ENCODE peak calls at places on chromosomes 16 and 17, in four cellular contexts. C, Y, M and L are unnamed samples.

GRCh38 chr16:7014756-7015155 is 317.9 kb upstream of the RBFOX1 start:
- DNase-seq in C (no peak), M (no peak), Y (no peak), L (no peak)

GRCh38 chr17:78747479-78747878 is 34.6 kb downstream of the CYTH1 start:
- DNase-seq in C (no peak), M (no peak), Y (peak), L (no peak)

GRCh38 chr17:77995146-77995852 is 36.8 kb downstream of the TNRC6C start:
- DNase-seq in Y (no peak), M (no peak), C (no peak), L (no peak)

GRCh38 chr16:76639685-76640289 is 362.6 kb downstream of the CNTNAP4 start:
- DNase-seq in M (no peak), Y (peak), C (no peak), L (no peak)

GRCh38 chr16:15490123-15490711 is 55.8 kb downstream of the BMERB1 start:
- DNase-seq in C (no peak), Y (no peak), M (no peak), L (no peak)

GRCh38 chr16:46883353-46883689 is 841 bp upstream of the GPT2 start:
- DNase-seq in Y (no peak), C (no peak), M (no peak), L (no peak)

GRCh38 chr16:49756971-49757743 is 98.8 kb downstream of the ZNF423 start:
- DNase-seq in C (no peak), Y (peak), M (no peak), L (no peak)

GRCh38 chr16:14455577-14455976 is 174.5 kb downstream of the PARN start:
- DNase-seq in Y (peak), C (no peak), M (peak), L (no peak)

GRCh38 chr17:78365561-78366108 is 5.8 kb upstream of the SOCS3 start:
- DNase-seq in Y (no peak), C (no peak), M (no peak), L (no peak)

GRCh38 chr16:2032285-2033056 is 5.8 kb downstream of the NHERF2 start:
- DNase-seq in C (no peak), Y (no peak), M (no peak), L (no peak)

GRCh38 chr17:40158438-40158837 is 18.1 kb downstream of the CASC3 start:
- DNase-seq in Y (no peak), M (no peak), C (no peak), L (no peak)

GRCh38 chr17:7912927-7913524 is 3.1 kb downstream of the RNF227 start:
- DNase-seq in C (no peak), M (peak), Y (peak), L (peak)

GRCh38 chr17:29197516-29198272 is 17.5 kb upstream of the MYO18A start:
- DNase-seq in C (no peak), M (no peak), Y (no peak), L (no peak)

GRCh38 chr17:38572665-38573365 is 32.9 kb downstream of the SRCIN1 start:
- DNase-seq in Y (no peak), M (no peak), C (no peak), L (peak)

GRCh38 chr16:69324013-69324531 is 6.3 kb downstream of the PDF start:
- DNase-seq in Y (no peak), C (no peak), M (no peak), L (no peak)

GRCh38 chr17:6231886-6232767 is 161.9 kb downstream of the WSCD1 start:
- DNase-seq in M (no peak), C (no peak), Y (peak), L (no peak)

GRCh38 chr17:38431343-38432145 is 3.3 kb downstream of the ARHGAP23 start:
- DNase-seq in M (no peak), Y (no peak), C (no peak), L (no peak)

GRCh38 chr17:3986270-3986938 is 22.2 kb upstream of the ATP2A3 start:
- DNase-seq in M (no peak), C (no peak), Y (peak), L (no peak)

GRCh38 chr16:80664226-80664625 is 123.4 kb downstream of the DYNLRB2 start:
- DNase-seq in C (no peak), Y (no peak), M (no peak), L (no peak)

GRCh38 chr16:83738926-83739503 is 68.8 kb upstream of the HSBP1 start:
- DNase-seq in M (no peak), Y (no peak), C (no peak), L (no peak)

GRCh38 chr16:3945751-3946603 is 65.5 kb upstream of the CREBBP start:
- DNase-seq in M (peak), Y (peak), C (no peak), L (no peak)

GRCh38 chr17:6442775-6443174 is 1.5 kb upstream of the PIMREG start:
- DNase-seq in C (no peak), Y (no peak), M (no peak), L (no peak)

GRCh38 chr16:66662445-66663194 is 33.9 kb downstream of the CMTM4 start:
- DNase-seq in C (no peak), M (no peak), Y (no peak), L (no peak)

GRCh38 chr16:49559242-49559641 is 185.6 kb downstream of the C16orf78 start:
- DNase-seq in M (no peak), C (no peak), Y (no peak), L (no peak)

GRCh38 chr17:11601661-11602060 is 3.4 kb downstream of the DNAH9 start:
- DNase-seq in M (no peak), Y (no peak), C (no peak), L (no peak)

GRCh38 chr17:55495239-55495638 is 16.0 kb downstream of the SMIM36 start:
- DNase-seq in C (no peak), M (peak), Y (peak), L (no peak)

GRCh38 chr16:23274968-23275367 is 27.1 kb upstream of the SCNN1B start:
- DNase-seq in M (no peak), C (no peak), Y (no peak), L (no peak)

GRCh38 chr17:57091186-57091618 is 6.2 kb downstream of the AKAP1 start:
- DNase-seq in Y (no peak), M (no peak), C (no peak), L (no peak)

GRCh38 chr17:75365009-75365930 is 40.2 kb downstream of the GRB2 start:
- DNase-seq in M (no peak), C (peak), Y (no peak), L (no peak)

GRCh38 chr17:81270279-81270678 is 24.8 kb downstream of the SLC38A10 start:
- DNase-seq in Y (no peak), M (no peak), C (no peak), L (no peak)

GRCh38 chr17:81271226-81271625 is 23.9 kb downstream of the SLC38A10 start:
- DNase-seq in M (no peak), Y (peak), C (no peak), L (no peak)

GRCh38 chr17:81265576-81265975 is 26.5 kb downstream of the NDUFAF8 start:
- DNase-seq in C (no peak), M (no peak), Y (no peak), L (no peak)

GRCh38 chr17:81264640-81265039 is 25.5 kb downstream of the NDUFAF8 start:
- DNase-seq in M (no peak), C (no peak), Y (no peak), L (no peak)

DNA sequence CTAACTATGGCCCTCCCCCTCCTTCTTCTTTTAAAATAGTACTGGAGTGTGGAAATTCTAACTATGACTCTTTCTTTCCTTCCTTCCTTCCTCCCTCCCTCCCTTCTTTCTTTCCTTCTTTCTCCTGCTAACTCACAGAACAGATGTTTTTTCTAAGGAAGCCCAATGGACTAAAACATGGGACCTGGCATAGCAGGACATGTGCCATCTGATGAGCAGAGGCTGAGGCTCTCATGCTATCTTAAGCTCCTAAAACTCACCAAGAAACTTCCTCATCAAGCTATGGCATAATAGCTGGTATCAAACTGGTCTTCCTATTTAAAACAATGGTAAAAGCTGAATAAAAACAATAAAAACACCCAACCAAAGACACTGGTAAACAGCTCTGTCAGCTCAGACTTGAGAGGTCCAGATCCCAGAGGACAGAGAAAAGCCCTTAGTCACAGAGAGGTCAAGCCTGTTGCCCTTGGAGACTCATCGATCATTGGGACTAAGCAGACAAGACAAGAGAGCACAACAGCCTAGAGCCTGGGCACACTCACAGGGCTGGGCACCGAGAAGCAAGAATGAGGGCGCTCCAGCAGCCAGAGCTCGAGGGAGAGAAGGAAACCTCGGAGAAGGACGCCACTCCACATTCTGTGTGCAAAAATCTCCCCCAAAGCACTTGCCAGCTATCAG is 27.6 kb downstream of the SLC38A10 start:
- DNase-seq in M (no peak), C (no peak), Y (no peak), L (no peak)
- TF ChIP-seq CTCF in M (no peak), C (no peak), Y (no peak), L (no peak)

GRCh38 chr17:83161298-83162034 is 82.1 kb downstream of the METRNL start:
- DNase-seq in C (no peak), M (no peak), Y (no peak), L (no peak)
- TF ChIP-seq CTCF in C (no peak), M (no peak), Y (no peak), L (no peak)

GRCh38 chr17:43917348-43918025 is 10.2 kb upstream of the MPP2 start:
- DNase-seq in C (peak), Y (no peak), M (no peak), L (peak)
- TF ChIP-seq CTCF in C (peak), Y (peak), M (no peak), L (peak)

DNA sequence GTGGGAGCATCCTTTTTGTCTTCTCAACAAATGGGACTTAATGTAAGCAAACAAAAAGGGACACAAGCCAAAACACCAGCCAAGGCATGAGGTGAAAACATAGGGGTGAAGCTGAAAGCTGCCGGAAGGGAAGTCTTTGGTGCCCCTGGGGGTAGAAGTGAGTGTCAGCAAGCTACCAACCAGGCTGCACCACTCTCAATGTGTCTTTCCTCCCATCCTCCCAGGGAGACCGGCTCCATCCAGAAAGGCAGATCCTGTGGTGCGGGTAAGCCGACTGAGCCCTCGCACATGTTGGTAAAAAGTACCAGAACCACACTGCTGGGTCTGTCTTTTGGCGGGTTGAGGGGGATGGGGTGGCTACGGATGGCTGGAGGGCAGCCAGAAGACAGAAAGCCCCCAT is 52.0 kb upstream of the SREBF1 start:
- DNase-seq in Y (no peak), C (no peak), M (no peak), L (no peak)
- TF ChIP-seq CTCF in Y (peak), C (peak), M (no peak), L (no peak)

GRCh38 chr17:2123467-2124251 is 68.8 kb downstream of the HIC1 start:
- DNase-seq in Y (no peak), C (peak), M (no peak), L (peak)

GRCh38 chr17:2125013-2125535 is 70.2 kb downstream of the HIC1 start:
- DNase-seq in Y (no peak), C (no peak), M (no peak), L (no peak)

GRCh38 chr17:2120550-2121335 is 65.8 kb downstream of the HIC1 start:
- DNase-seq in Y (no peak), M (no peak), C (no peak), L (no peak)

GRCh38 chr17:2124391-2124790 is 69.5 kb downstream of the HIC1 start:
- DNase-seq in M (no peak), C (no peak), Y (no peak), L (no peak)

DNA sequence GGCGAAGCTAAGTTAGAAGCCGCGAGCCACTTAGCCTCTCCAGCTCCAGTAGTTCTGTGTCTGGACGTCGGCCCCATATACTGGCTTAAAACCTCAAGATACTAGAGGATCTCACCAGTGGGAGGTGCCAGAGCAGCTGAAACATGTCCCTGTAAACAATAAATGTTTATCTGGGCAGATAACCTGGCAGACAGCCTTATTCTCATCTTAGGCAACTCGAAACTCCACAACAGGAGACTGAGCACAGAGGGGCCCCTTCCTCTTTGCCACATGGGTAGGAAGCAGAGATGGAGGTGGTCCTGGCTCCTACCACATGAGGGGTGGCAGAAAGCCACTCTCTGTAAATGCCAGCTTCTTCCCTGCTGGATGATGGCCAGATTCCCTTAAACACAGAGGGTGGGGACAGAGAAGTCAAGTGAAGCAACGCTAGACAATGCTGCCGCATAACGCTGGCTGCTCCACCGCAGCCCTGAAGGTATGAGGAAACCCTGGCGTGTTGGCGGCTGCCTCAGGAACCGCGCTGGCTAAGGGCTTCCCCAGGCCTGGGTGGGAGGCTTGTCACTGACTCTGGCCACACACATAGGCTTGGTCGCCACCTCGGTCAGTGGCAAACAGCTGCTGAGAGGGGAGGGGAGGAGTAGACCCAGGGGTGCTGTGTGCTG is 67.9 kb downstream of the HIC1 start:
- DNase-seq in Y (no peak), M (no peak), C (peak), L (peak)
- TF ChIP-seq CTCF in Y (peak), M (no peak), C (no peak), L (peak)